ENCODE peak calls at places on chromosomes 5 and 9, in seven cellular contexts. M, U, I, H, T, Q and J are unnamed samples.

GRCh38 chr5:138753794-138754698 is 821 bp downstream of the CTNNA1 start:
- DNase-seq in H (peak), U (no peak), T (peak), I (peak), Q (peak), M (peak), J (peak)

GRCh38 chr9:128245293-128246151 is 30.3 kb downstream of the GOLGA2 start:
- DNase-seq in U (no peak), M (no peak), I (no peak), Q (peak), H (no peak), T (no peak), J (peak)

GRCh38 chr9:38018230-38018963 is 50.6 kb downstream of the SHB start:
- DNase-seq in Q (peak), I (no peak), M (no peak), U (no peak), H (no peak), T (no peak), J (no peak)

GRCh38 chr9:110427497-110428104 is 89.9 kb upstream of the TXNDC8 start:
- DNase-seq in M (no peak), H (no peak), Q (peak), T (peak), I (peak), U (no peak), J (peak)

GRCh38 chr5:1502737-1503120 is 21.0 kb downstream of the LPCAT1 start:
- DNase-seq in I (no peak), Q (no peak), T (no peak), U (no peak), H (no peak), M (no peak), J (no peak)

GRCh38 chr9:37369671-37370070 is 52.8 kb upstream of the GRHPR start:
- DNase-seq in U (no peak), H (no peak), T (no peak), Q (no peak), I (no peak), M (no peak), J (no peak)

GRCh38 chr5:9122528-9122927 is 423.3 kb downstream of the SEMA5A start:
- DNase-seq in Q (no peak), T (no peak), H (no peak), M (no peak), U (no peak), I (no peak), J (no peak)

GRCh38 chr5:168096525-168096924 is 194.9 kb upstream of the WWC1 start:
- DNase-seq in Q (no peak), M (no peak), I (no peak), T (no peak), U (no peak), H (no peak), J (no peak)

GRCh38 chr9:99019523-99020331 is 76.0 kb downstream of the COL15A1 start:
- DNase-seq in M (no peak), U (no peak), T (no peak), I (no peak), H (peak), Q (peak), J (peak)

GRCh38 chr5:167908596-167908995 is 382.8 kb upstream of the WWC1 start:
- DNase-seq in M (no peak), Q (peak), U (no peak), T (no peak), H (no peak), I (no peak), J (no peak)

GRCh38 chr9:96061293-96061987 is 185.9 kb downstream of the ERCC6L2 start:
- DNase-seq in I (peak), U (peak), H (no peak), Q (peak), M (peak), T (no peak), J (peak)

GRCh38 chr5:138975098-138975847 is 100.1 kb upstream of the LRRTM2 start:
- DNase-seq in U (no peak), Q (peak), M (no peak), I (no peak), T (no peak), H (no peak), J (peak)

GRCh38 chr9:33164138-33164809 is 2.9 kb downstream of the B4GALT1 start:
- DNase-seq in I (no peak), U (no peak), H (no peak), M (no peak), Q (peak), T (no peak), J (peak)

GRCh38 chr9:69097053-69097452 is 61.5 kb downstream of the FXN start:
- DNase-seq in Q (peak), T (no peak), M (no peak), U (no peak), I (no peak), H (peak), J (peak)

GRCh38 chr9:27154923-27155322 is 45.9 kb downstream of the TEK start:
- DNase-seq in M (no peak), I (no peak), T (no peak), Q (peak), H (peak), U (no peak), J (peak)

GRCh38 chr9:93828331-93829097 is 126.6 kb downstream of the BARX1 start:
- DNase-seq in U (no peak), M (no peak), Q (no peak), H (no peak), T (no peak), I (no peak), J (no peak)

GRCh38 chr9:85511746-85512145 is 230.0 kb downstream of the AGTPBP1 start:
- DNase-seq in Q (no peak), T (no peak), U (no peak), H (no peak), I (no peak), M (no peak), J (no peak)

GRCh38 chr5:42598311-42598710 is 158.3 kb upstream of the CCDC152 start:
- DNase-seq in M (no peak), U (no peak), Q (no peak), T (no peak), I (no peak), H (no peak), J (no peak)

GRCh38 chr5:143427122-143427735 is 23.7 kb upstream of the NR3C1 start:
- DNase-seq in H (no peak), T (no peak), M (no peak), I (no peak), Q (no peak), U (no peak), J (no peak)

GRCh38 chr5:139772927-139773690 is 22.5 kb upstream of the PSD2 start:
- DNase-seq in T (no peak), H (no peak), M (no peak), Q (no peak), U (no peak), I (no peak), J (no peak)

GRCh38 chr5:59618644-59619043 is 274.9 kb downstream of the PDE4D start:
- DNase-seq in Q (no peak), T (no peak), M (no peak), I (no peak), H (no peak), U (no peak), J (no peak)

GRCh38 chr5:57550132-57550531 is 67.5 kb upstream of the ACTBL2 start:
- DNase-seq in I (no peak), U (no peak), Q (no peak), M (no peak), H (no peak), T (no peak), J (no peak)

GRCh38 chr5:26737763-26738162 is 300.6 kb downstream of the CDH9 start:
- DNase-seq in H (no peak), U (no peak), T (no peak), I (no peak), Q (no peak), M (no peak), J (no peak)

GRCh38 chr5:65366655-65367054 is 115.1 kb downstream of the ADAMTS6 start:
- DNase-seq in I (no peak), Q (no peak), M (no peak), U (no peak), H (no peak), T (no peak), J (peak)

GRCh38 chr5:149915392-149916260 is 29.0 kb downstream of the PDE6A start:
- DNase-seq in Q (no peak), T (no peak), U (no peak), I (no peak), H (no peak), M (no peak), J (no peak)

GRCh38 chr9:123742009-123742767 is 187.7 kb downstream of the DENND1A start:
- DNase-seq in Q (no peak), H (no peak), U (no peak), M (no peak), T (no peak), I (no peak), J (peak)

GRCh38 chr5:172622091-172623046 is 18.7 kb upstream of the NEURL1B start:
- DNase-seq in U (no peak), H (no peak), T (no peak), I (no peak), Q (no peak), M (no peak), J (no peak)

GRCh38 chr9:34093578-34093977 is 32.9 kb downstream of the DCAF12 start:
- DNase-seq in H (no peak), I (no peak), U (no peak), Q (no peak), M (no peak), T (no peak), J (no peak)

GRCh38 chr9:12464910-12465512 is 228.2 kb upstream of the TYRP1 start:
- DNase-seq in T (peak), Q (peak), M (no peak), H (no peak), U (no peak), I (no peak), J (peak)

GRCh38 chr5:106368021-106368420 is 1302.7 kb downstream of the EFNA5 start:
- DNase-seq in H (no peak), T (no peak), U (no peak), I (no peak), Q (no peak), M (no peak), J (no peak)

GRCh38 chr9:22911632-22912031 is 465.0 kb downstream of the DMRTA1 start:
- DNase-seq in T (no peak), Q (no peak), I (no peak), H (no peak), M (no peak), U (no peak), J (no peak)

GRCh38 chr9:90344013-90344412 is 298.6 kb downstream of the DIRAS2 start:
- DNase-seq in I (no peak), Q (peak), U (no peak), H (no peak), T (no peak), M (no peak), J (peak)

GRCh38 chr9:37574241-37574721 is 1.9 kb downstream of the FBXO10 start:
- DNase-seq in M (no peak), U (no peak), T (no peak), I (no peak), Q (peak), H (no peak), J (peak)

GRCh38 chr5:151030377-151030776 is 10.0 kb downstream of the GPX3 start:
- DNase-seq in U (no peak), H (no peak), M (no peak), I (no peak), T (no peak), Q (no peak), J (peak)

GRCh38 chr9:30932226-30932625 is 1452.2 kb upstream of the ACO1 start:
- DNase-seq in T (no peak), Q (peak), H (no peak), M (no peak), U (no peak), I (no peak), J (no peak)

GRCh38 chr9:94985649-94986048 is 259.1 kb downstream of the AOPEP start:
- DNase-seq in T (no peak), M (no peak), H (no peak), I (no peak), Q (no peak), U (no peak), J (no peak)

GRCh38 chr9:76904661-76905457 is 1.1 kb downstream of the PRUNE2 start:
- DNase-seq in M (no peak), T (no peak), U (no peak), H (no peak), Q (peak), I (no peak), J (no peak)

GRCh38 chr9:79953908-79954307 is 382.1 kb downstream of the TLE4 start:
- DNase-seq in I (no peak), T (no peak), M (no peak), U (no peak), Q (no peak), H (no peak), J (no peak)